ENCODE peak calls at places on chromosomes 11 and 22, in seven cellular contexts. R, Q, T, J, N, A and X are unnamed samples. For H3K9me3, the result is how much of the 10 kb centered on the place peaks cover.

GRCh38 chr11:116199182-116199581 is 573.6 kb downstream of the BUD13 start:
- DNase-seq in N (no peak), A (no peak), J (no peak), R (no peak), Q (no peak), T (no peak), X (no peak)

GRCh38 chr11:11416502-11416901 is 63.5 kb upstream of the CSNK2A3 start:
- DNase-seq in T (peak), A (no peak), J (no peak), N (no peak), R (peak), Q (no peak), X (no peak)

GRCh38 chr11:133827556-133827955 is 17.8 kb downstream of the SPATA19 start:
- DNase-seq in A (no peak), T (no peak), R (no peak), J (no peak), N (no peak), Q (no peak), X (no peak)

GRCh38 chr11:10592331-10592730 is 23.9 kb upstream of the LYVE1 start:
- DNase-seq in N (no peak), R (peak), T (peak), A (no peak), J (no peak), Q (peak), X (no peak)

GRCh38 chr11:66363805-66364535 is 7.6 kb downstream of the SLC29A2 start:
- DNase-seq in J (peak), Q (no peak), T (no peak), A (no peak), N (peak), R (peak), X (peak)

GRCh38 chr22:44329179-44329796 is 16.5 kb upstream of the SHISAL1 start:
- DNase-seq in R (no peak), Q (no peak), A (no peak), N (no peak), T (no peak), J (no peak), X (no peak)

GRCh38 chr11:111726301-111726713 is 39.9 kb downstream of the PPP2R1B start:
- DNase-seq in N (no peak), A (no peak), R (no peak), Q (no peak), J (no peak), T (no peak), X (no peak)

GRCh38 chr11:131504199-131504949 is 134.0 kb downstream of the NTM start:
- DNase-seq in A (no peak), Q (no peak), N (peak), J (peak), T (peak), R (peak), X (peak)

GRCh38 chr11:11034476-11034875 is 176.6 kb upstream of the ZBED5 start:
- DNase-seq in A (no peak), N (no peak), R (no peak), T (no peak), Q (no peak), J (no peak), X (no peak)

GRCh38 chr22:27836181-27836580 is 34.6 kb upstream of the MN1 start:
- DNase-seq in Q (no peak), T (peak), J (no peak), N (no peak), A (no peak), R (peak), X (no peak)

GRCh38 chr11:37306563-37306962 is 708.5 kb upstream of the RAG2 start:
- DNase-seq in Q (no peak), A (no peak), R (no peak), J (no peak), T (no peak), N (no peak), X (no peak)

GRCh38 chr22:39526736-39527171 is 5.8 kb downstream of the RPS19BP1 start:
- DNase-seq in N (peak), Q (no peak), R (no peak), T (no peak), J (no peak), A (no peak), X (no peak)

GRCh38 chr11:118219696-118220095 is 5.1 kb downstream of the JAML start:
- DNase-seq in Q (no peak), N (no peak), A (no peak), R (no peak), T (no peak), J (no peak), X (no peak)

GRCh38 chr22:41563051-41563711 is 2.4 kb downstream of the CSDC2 start:
- DNase-seq in Q (no peak), R (peak), T (peak), A (no peak), N (no peak), J (peak), X (no peak)

GRCh38 chr11:132039521-132039920 is 669.1 kb downstream of the NTM start:
- DNase-seq in N (no peak), Q (no peak), J (no peak), A (no peak), T (no peak), R (no peak), X (no peak)

GRCh38 chr22:48448821-48449220 is 1378.9 kb downstream of the BRD1 start:
- DNase-seq in R (no peak), A (no peak), T (no peak), N (no peak), Q (no peak), J (no peak), X (no peak)
- H3K9me3 ChIP-seq in R (under half), A (under half), T (under half), N (under half), Q (under half), J (under half), X (under half)

DNA sequence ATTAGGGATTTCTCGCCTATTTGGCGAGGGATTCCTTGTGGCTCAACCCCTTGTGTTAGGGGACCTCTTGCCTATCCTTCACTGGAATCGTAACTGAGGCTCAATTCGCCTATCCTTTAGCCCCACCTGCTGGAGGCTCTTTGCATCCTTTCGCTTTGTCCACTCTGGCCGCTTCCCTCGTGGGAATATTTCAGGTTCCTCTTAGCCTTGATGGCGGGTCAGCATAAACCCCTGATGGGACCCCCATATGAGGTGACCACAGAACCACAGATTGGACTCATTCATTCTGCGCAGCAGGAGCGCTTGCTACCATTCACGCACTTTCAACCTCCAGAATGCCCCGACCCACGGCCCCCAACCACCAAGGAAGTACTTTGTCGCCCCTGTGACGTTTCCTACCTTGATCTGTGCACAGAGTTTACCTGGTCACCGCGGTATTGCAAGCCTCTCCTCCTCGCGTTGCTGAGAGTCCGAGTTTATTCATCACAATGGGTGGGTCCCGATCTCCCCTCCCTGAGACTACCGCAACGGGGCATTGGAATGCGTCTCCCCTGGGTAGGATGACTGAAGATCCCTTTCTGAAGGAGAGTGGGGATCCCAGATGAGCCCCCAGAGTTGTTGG is at the start of gene OR52N2:
- DNase-seq in R (peak), A (peak), Q (peak), T (peak), N (peak), J (peak), X (peak)
- H3K9ac ChIP-seq in R (peak), A (peak), Q (no peak), T (peak), N (peak), J (peak), X (no peak)

GRCh38 chr11:70783821-70784220 is 385.5 kb downstream of the CTTN start:
- DNase-seq in J (no peak), N (no peak), Q (no peak), A (no peak), R (no peak), T (no peak), X (no peak)

GRCh38 chr11:70783356-70783755 is 385.0 kb downstream of the CTTN start:
- DNase-seq in T (no peak), A (no peak), N (no peak), R (peak), Q (no peak), J (no peak), X (no peak)

GRCh38 chr11:70782401-70782913 is 384.1 kb downstream of the CTTN start:
- DNase-seq in A (no peak), T (no peak), N (no peak), Q (no peak), R (no peak), J (no peak), X (no peak)

GRCh38 chr11:70786021-70786665 is 387.8 kb downstream of the CTTN start:
- DNase-seq in Q (no peak), R (no peak), A (no peak), J (no peak), T (no peak), N (no peak), X (no peak)

DNA sequence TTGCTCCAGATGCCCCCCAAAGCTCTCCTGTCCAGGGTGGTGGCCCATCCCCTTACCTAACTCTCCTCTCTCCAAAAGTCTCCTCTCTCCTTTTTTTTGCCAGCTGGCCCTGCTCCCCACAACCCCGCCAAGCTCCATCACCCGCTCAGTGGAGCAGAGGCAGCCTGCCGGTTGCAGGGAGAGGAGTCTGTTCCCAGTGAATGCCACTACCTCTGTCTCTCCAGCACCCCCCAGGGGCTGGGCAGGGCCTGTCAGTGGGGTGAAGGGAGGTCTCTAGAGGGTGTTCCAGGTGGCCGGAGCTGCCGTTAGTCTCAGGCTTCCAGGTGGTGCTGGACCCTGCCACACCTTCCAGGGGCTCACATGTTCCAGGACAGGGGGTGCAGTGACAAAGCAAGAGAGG is 387.0 kb downstream of the CTTN start:
- DNase-seq in J (no peak), Q (no peak), N (no peak), T (no peak), A (no peak), R (no peak), X (no peak)
- H3K9me3 ChIP-seq in J (under half), Q (under half), N (under half), T (under half), A (under half), R (under half), X (under half)

GRCh38 chr11:67606150-67606476 is 623 bp upstream of the NDUFV1 start:
- DNase-seq in Q (no peak), T (no peak), J (no peak), A (no peak), N (peak), R (peak), X (no peak)
- H3K9ac ChIP-seq in Q (peak), T (peak), J (no peak), A (peak), N (no peak), R (peak), X (peak)

GRCh38 chr11:130201026-130201425 is 41.4 kb downstream of the ST14 start:
- DNase-seq in T (no peak), R (no peak), J (no peak), Q (no peak), A (no peak), N (no peak), X (no peak)

GRCh38 chr11:130199792-130200191 is 40.2 kb downstream of the ST14 start:
- DNase-seq in J (no peak), T (no peak), N (no peak), R (no peak), Q (no peak), A (no peak), X (no peak)

GRCh38 chr11:130203766-130204702 is 44.5 kb downstream of the ST14 start:
- DNase-seq in R (no peak), T (no peak), N (no peak), Q (no peak), A (no peak), J (no peak), X (no peak)

GRCh38 chr11:130202818-130203671 is 43.5 kb downstream of the ST14 start:
- DNase-seq in J (no peak), R (no peak), A (no peak), Q (no peak), T (no peak), N (no peak), X (no peak)

GRCh38 chr11:130202009-130202817 is 42.6 kb downstream of the ST14 start:
- DNase-seq in A (no peak), Q (no peak), T (no peak), R (no peak), J (no peak), N (no peak), X (no peak)
- H3K9me3 ChIP-seq in A (under half), Q (under half), T (under half), R (under half), J (under half), N (under half), X (under half)

GRCh38 chr11:122642971-122643370 is 12.6 kb upstream of the UBASH3B start:
- DNase-seq in A (no peak), R (no peak), Q (no peak), T (peak), N (no peak), J (no peak), X (no peak)

GRCh38 chr11:122645847-122646246 is 9.7 kb upstream of the UBASH3B start:
- DNase-seq in A (no peak), R (no peak), Q (no peak), J (no peak), N (no peak), T (peak), X (no peak)

GRCh38 chr11:122649133-122649532 is 6.4 kb upstream of the UBASH3B start:
- DNase-seq in N (no peak), A (no peak), T (peak), R (no peak), J (no peak), Q (no peak), X (no peak)

GRCh38 chr11:122647728-122648127 is 7.8 kb upstream of the UBASH3B start:
- DNase-seq in R (no peak), T (no peak), N (no peak), A (no peak), Q (no peak), J (no peak), X (no peak)

GRCh38 chr11:122646549-122647340 is 8.8 kb upstream of the UBASH3B start:
- DNase-seq in A (no peak), Q (no peak), J (no peak), T (peak), R (peak), N (no peak), X (no peak)
- H3K9ac ChIP-seq in A (no peak), Q (peak), J (no peak), T (peak), R (no peak), N (no peak), X (no peak)

GRCh38 chr11:3369366-3369765 is 9.6 kb downstream of the ZNF195 start:
- DNase-seq in J (no peak), A (no peak), R (no peak), Q (no peak), T (no peak), N (no peak), X (no peak)

GRCh38 chr11:3370268-3370870 is 8.6 kb downstream of the ZNF195 start:
- DNase-seq in J (no peak), A (peak), R (no peak), Q (no peak), N (no peak), T (no peak), X (no peak)

GRCh38 chr11:3368199-3368598 is 10.7 kb downstream of the ZNF195 start:
- DNase-seq in Q (no peak), J (no peak), T (no peak), A (no peak), R (no peak), N (no peak), X (no peak)

DNA sequence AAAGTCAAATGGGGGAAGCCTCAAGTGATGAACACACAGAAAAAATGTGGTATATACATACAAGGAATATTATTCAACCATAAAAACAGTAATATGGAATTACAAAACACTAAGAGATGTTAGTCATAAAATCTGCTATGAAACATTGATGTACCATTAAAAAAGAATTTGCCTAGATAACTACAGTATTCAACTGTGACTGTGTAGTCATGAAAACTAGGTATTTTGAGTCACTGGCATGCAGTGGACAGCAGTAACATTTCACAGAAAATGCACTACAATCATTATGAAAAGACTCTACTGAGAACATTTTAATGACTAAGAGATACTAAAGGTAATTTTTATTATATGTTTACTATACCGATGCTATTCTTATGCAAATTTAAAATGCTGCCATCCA is 11.7 kb downstream of the ZNF195 start:
- DNase-seq in A (no peak), J (no peak), N (no peak), Q (no peak), T (no peak), R (no peak), X (no peak)
- H3K9me3 ChIP-seq in A (under half), J (under half), N (half or more), Q (under half), T (under half), R (half or more), X (half or more)